ENCODE peak calls at places on chromosomes 3 and 15, in ten cellular contexts. P, W, H, L, C, E, I, X, J and Y are unnamed samples.

GRCh38 chr3:79139395-79140060 is 628.3 kb downstream of the ROBO1 start:
- DNase-seq in H (no peak), J (no peak), X (no peak), C (peak; percentile 57), I (peak; percentile 97), W (peak; percentile 44), P (no peak), E (no peak), L (peak; percentile 33), Y (no peak)

GRCh38 chr15:53266176-53266575 is 476.0 kb upstream of the ONECUT1 start:
- DNase-seq in C (no peak), P (no peak), I (no peak), X (no peak), E (no peak), H (no peak), L (no peak), J (no peak), W (no peak), Y (no peak)

GRCh38 chr3:78994174-78995027 is 773.4 kb downstream of the ROBO1 start:
- DNase-seq in E (no peak), L (no peak), I (no peak), H (no peak), P (no peak), W (no peak), J (no peak), C (no peak), X (no peak), Y (no peak)

GRCh38 chr3:150890320-150890719 is 14.9 kb downstream of the MINDY4B start:
- DNase-seq in C (peak; percentile 48), X (no peak), L (peak; percentile 27), J (no peak), I (no peak), H (no peak), W (no peak), P (no peak), E (no peak), Y (no peak)

GRCh38 chr3:17307889-17308288 is 423.1 kb downstream of the PLCL2 start:
- DNase-seq in X (no peak), H (no peak), L (no peak), C (no peak), P (no peak), W (no peak), J (no peak), I (no peak), E (no peak), Y (no peak)

GRCh38 chr3:170726976-170727661 is 141.2 kb upstream of the SLC7A14 start:
- DNase-seq in J (no peak), C (peak; percentile 91), L (peak; percentile 89), X (no peak), H (no peak), W (no peak), I (no peak), E (no peak), P (no peak), Y (no peak)

GRCh38 chr3:72829701-72830100 is 18.5 kb downstream of the SHQ1 start:
- DNase-seq in L (no peak), C (no peak), P (no peak), E (no peak), H (no peak), X (no peak), I (no peak), W (no peak), J (peak; percentile 63), Y (no peak)

GRCh38 chr3:70822777-70823176 is 510.3 kb upstream of the MDFIC2 start:
- DNase-seq in P (no peak), X (no peak), H (no peak), W (no peak), L (no peak), I (no peak), J (no peak), C (no peak), E (no peak), Y (no peak)

GRCh38 chr3:66812126-66812525 is 186.0 kb upstream of the KBTBD8 start:
- DNase-seq in X (no peak), P (no peak), I (peak; percentile 27), W (no peak), J (no peak), E (no peak), H (no peak), L (peak; percentile 29), C (peak; percentile 50), Y (no peak)

GRCh38 chr3:66486646-66487045 is 14.2 kb downstream of the LRIG1 start:
- DNase-seq in L (peak; percentile 39), C (peak; percentile 66), E (no peak), P (no peak), J (no peak), I (no peak), H (no peak), W (no peak), X (no peak), Y (no peak)

GRCh38 chr3:18079739-18080138 is 337.3 kb upstream of the TBC1D5 start:
- DNase-seq in P (no peak), J (no peak), W (no peak), C (peak; percentile 23), X (no peak), E (no peak), I (no peak), H (no peak), L (no peak), Y (no peak)

GRCh38 chr3:158532099-158532734 is 38.8 kb upstream of the MLF1 start:
- DNase-seq in J (no peak), W (peak; percentile 13), H (no peak), I (no peak), P (no peak), C (peak; percentile 82), X (no peak), L (peak; percentile 78), E (no peak), Y (peak; percentile 44)